ENCODE peak calls at places on chromosomes 6 and 20, in four cellular contexts. B is fibroblast of lung, Y is AG04450, R is pancreas. G is an unnamed sample.

GRCh38 chr6:136640132-136640915 is 90.1 kb upstream of the MAP7 start:
- DNase-seq in R (no peak), Y (no peak), B (peak; percentile 64), G (peak; percentile 38)

GRCh38 chr6:22363166-22363965 is 66.5 kb upstream of the PRL start:
- DNase-seq in Y (no peak), R (no peak), B (no peak), G (no peak)

GRCh38 chr6:9250852-9251251 is 815.5 kb upstream of the SLC35B3 start:
- DNase-seq in Y (peak; percentile 8), R (peak; percentile 25), B (peak; percentile 62), G (no peak)

GRCh38 chr6:169248521-169248971 is 5.1 kb downstream of the THBS2 start:
- DNase-seq in Y (no peak), B (no peak), R (no peak), G (no peak)

GRCh38 chr6:42104095-42104806 is 38.2 kb downstream of the C6orf132 start:
- DNase-seq in B (peak; percentile 44), R (no peak), Y (no peak), G (peak; percentile 76)

GRCh38 chr6:29071831-29072723 is 15.0 kb downstream of the OR2B3 start:
- DNase-seq in B (peak; percentile 0), R (no peak), Y (no peak), G (no peak)

GRCh38 chr6:12010635-12011275 is 1.4 kb upstream of the HIVEP1 start:
- DNase-seq in Y (no peak), B (no peak), R (peak; percentile 72), G (peak; percentile 85)

GRCh38 chr20:17808357-17808756 is 108.6 kb downstream of the BANF2 start:
- DNase-seq in B (peak; percentile 25), Y (no peak), R (no peak), G (peak; percentile 50)

DNA sequence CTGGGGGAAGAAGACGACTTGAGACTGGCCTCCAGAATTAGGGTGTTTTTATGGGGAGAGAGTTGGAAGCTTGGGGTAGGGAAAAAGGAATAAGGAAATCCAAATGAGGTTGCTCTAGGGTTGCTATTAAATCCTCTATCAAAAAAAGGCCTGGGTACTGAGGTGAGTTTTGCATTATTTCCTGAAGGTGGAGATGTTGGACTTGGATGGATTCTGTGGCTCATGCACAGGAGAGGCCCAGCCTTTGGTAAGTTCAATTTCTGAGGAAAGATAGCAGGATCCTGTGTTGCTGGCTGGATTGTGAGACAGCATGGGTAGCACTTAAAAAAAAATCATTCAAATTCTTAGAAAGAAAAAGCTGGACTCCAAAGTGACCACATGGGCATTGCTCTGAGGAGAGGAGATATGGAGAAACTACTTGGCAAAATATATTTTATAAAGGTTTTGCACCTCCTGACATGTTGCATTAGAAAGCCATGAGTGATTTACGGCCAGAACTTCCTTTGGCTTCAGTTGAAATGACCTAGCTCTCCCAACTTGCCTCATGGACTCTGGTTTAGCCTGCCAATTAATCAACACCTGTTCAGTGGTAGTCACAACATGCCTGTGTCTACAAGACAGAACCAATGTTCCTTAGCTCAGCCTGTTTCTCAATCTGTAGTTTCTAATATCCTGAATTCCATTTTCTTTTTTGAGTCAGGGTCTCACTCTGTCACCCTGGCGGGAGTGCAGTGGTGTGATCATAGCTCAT is 152.1 kb upstream of the RALGAPA2 start:
- DNase-seq in Y (no peak), R (no peak), B (no peak), G (no peak)
- TF ChIP-seq CTCF in Y (peak; percentile 19), R (no peak), B (no peak), G (peak; percentile 31)

GRCh38 chr6:139647001-139647400 is 272.6 kb upstream of the CITED2 start:
- DNase-seq in Y (no peak), R (no peak), B (no peak), G (no peak)
- TF ChIP-seq CTCF in Y (no peak), R (no peak), B (no peak), G (no peak)

GRCh38 chr6:56549014-56549413 is 93.7 kb downstream of the DST start:
- DNase-seq in B (no peak), R (no peak), Y (no peak), G (no peak)
- TF ChIP-seq CTCF in B (peak; percentile 31), R (no peak), Y (peak; percentile 47), G (no peak)

DNA sequence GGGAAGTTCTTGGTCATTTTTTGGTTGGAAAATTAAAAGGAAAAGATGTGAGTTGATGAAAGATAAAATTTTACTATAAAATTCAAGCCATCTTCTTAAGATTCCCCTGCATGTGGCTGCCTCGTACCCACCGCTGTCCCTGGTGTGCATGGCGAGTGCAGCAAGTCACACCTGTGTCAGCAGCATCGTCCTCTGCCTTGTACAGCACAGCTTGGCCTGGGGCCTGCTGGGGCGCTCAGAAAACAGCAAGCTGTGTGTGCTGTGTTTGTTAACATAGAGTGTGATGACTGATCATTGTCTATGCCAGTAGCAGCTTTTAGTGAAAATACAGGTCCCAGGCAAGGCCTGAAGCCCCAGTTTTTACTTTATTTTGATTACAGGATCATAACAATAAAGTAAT is 56.7 kb downstream of the FAM120B start:
- DNase-seq in R (no peak), B (no peak), Y (no peak), G (no peak)
- TF ChIP-seq CTCF in R (no peak), B (no peak), Y (no peak), G (no peak)

GRCh38 chr6:79544299-79544927 is 7.2 kb upstream of the LCA5 start:
- DNase-seq in Y (no peak), R (no peak), B (peak; percentile 89), G (no peak)
- TF ChIP-seq CTCF in Y (no peak), R (no peak), B (no peak), G (no peak)

DNA sequence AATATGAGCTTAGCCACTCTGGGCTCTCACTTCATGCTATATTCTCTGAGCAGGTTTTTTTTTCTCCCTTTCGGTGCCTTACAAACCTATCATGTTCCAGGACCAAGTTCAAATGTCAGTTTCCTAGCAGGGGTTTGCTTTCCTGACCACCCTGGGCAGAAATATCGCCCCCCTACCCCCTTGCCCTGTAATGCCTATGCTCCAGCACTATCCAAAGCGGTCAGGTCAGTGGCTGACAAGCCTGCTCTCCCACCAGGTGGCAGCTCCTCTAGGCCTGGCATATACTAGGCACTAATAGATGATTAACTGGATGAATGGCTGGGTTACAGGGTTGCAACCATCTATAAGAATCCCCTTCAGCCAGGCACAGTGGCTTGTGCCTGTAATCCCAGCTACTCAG is 25.7 kb upstream of the AAR2 start:
- DNase-seq in R (no peak), B (peak; percentile 3), Y (no peak), G (no peak)
- TF ChIP-seq CTCF in R (no peak), B (no peak), Y (no peak), G (no peak)

GRCh38 chr6:167799033-167799933 is 27.4 kb upstream of the AFDN start:
- DNase-seq in Y (no peak), B (no peak), R (peak; percentile 45), G (no peak)
- TF ChIP-seq CTCF in Y (no peak), B (no peak), R (no peak), G (no peak)

DNA sequence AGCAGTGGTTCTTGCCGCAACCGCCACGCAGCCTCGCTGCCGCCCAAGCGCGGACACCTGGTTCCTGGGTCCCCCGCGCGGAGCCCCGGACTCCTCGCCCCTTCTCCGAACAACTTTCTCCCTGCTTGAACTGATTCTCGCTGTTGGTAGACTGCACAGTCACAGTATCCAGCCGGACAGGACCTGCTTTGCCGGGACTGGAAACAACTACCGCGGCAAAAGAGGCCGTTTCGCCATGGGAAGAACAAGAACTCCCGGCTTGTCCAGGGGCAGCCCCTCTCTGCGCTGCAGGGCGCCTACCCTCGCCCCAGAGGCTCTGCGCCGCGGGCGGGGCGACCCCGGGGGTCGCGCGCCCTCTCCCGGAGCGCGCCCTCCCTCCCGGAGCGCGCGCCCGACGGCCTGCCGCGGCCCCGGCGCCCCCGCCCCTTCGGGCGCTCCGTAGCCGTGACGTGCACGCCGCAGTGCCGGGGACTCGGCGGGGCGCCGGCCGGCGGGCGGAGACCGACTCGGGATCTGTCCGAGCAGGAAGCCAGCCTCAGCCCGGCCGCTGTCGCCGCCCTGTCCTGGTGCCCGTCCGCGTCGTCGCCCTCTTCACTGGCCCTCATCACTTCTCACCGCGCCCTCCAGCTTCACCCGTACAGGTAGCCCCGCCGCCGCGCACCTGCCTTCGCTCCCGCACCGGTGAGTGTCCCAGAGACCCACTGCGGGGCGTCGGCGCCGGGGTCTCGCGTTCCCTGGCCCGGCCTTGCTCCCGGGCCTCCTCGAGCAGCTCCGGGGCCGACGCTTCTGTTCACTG is at the start of gene MYO6:
- DNase-seq in B (peak; percentile 56), R (peak; percentile 86), Y (no peak), G (peak; percentile 77)
- TF ChIP-seq CTCF in B (no peak), R (no peak), Y (no peak), G (no peak)

GRCh38 chr20:6235510-6235909 is 112.7 kb upstream of the FERMT1 start:
- DNase-seq in Y (no peak), R (no peak), B (no peak), G (no peak)
- TF ChIP-seq CTCF in Y (no peak), R (no peak), B (no peak), G (no peak)

GRCh38 chr20:25179439-25180089 is 15.9 kb upstream of the ENTPD6 start:
- DNase-seq in B (no peak), R (no peak), Y (no peak), G (no peak)
- TF ChIP-seq CTCF in B (no peak), R (no peak), Y (no peak), G (no peak)